ENCODE peak calls at places on chromosomes 4 and X, in seven cellular contexts. A, U, Y, O, W, H and E are unnamed samples.

GRCh38 chr4:87995435-87995834 is 12.0 kb upstream of the PKD2 start:
- DNase-seq in H (no peak), A (no peak), O (no peak), U (no peak), Y (no peak), W (no peak), E (no peak)

GRCh38 chr4:52883707-52884669 is 21.9 kb downstream of the RASL11B start:
- DNase-seq in H (no peak), A (no peak), Y (no peak), U (no peak), O (no peak), W (no peak), E (no peak)

GRCh38 chrX:108307408-108308085 is 130.7 kb downstream of the COL4A6 start:
- DNase-seq in Y (no peak), H (no peak), O (no peak), W (no peak), A (no peak), U (no peak), E (no peak)

GRCh38 chrX:150635952-150636351 is 57.2 kb upstream of the MTMR1 start:
- DNase-seq in O (peak), W (no peak), H (no peak), U (no peak), Y (no peak), A (no peak), E (no peak)

GRCh38 chrX:2512501-2512900 is 11.7 kb upstream of the DHRSX start:
- DNase-seq in U (no peak), H (no peak), Y (no peak), A (no peak), W (no peak), O (no peak), E (no peak)

GRCh38 chrX:67673741-67674274 is 130.0 kb downstream of the AR start:
- DNase-seq in U (no peak), H (no peak), Y (no peak), O (no peak), W (no peak), A (no peak), E (no peak)

GRCh38 chr4:68859655-68860054 is 43.9 kb downstream of the UGT2B10 start:
- DNase-seq in A (no peak), O (no peak), U (no peak), W (no peak), Y (no peak), H (no peak), E (no peak)

GRCh38 chrX:50838820-50839600 is 25.0 kb upstream of the SHROOM4 start:
- DNase-seq in Y (no peak), W (no peak), O (no peak), U (no peak), H (no peak), A (no peak), E (no peak)

GRCh38 chr4:6113641-6114040 is 86.7 kb downstream of the JAKMIP1 start:
- DNase-seq in W (no peak), H (no peak), O (no peak), A (no peak), Y (no peak), U (no peak), E (no peak)

GRCh38 chr4:111648056-111648455 is 497.2 kb upstream of the FAM241A start:
- DNase-seq in Y (no peak), O (no peak), H (no peak), W (no peak), A (no peak), U (no peak), E (no peak)

GRCh38 chrX:40663078-40663740 is 15.8 kb upstream of the CXorf38 start:
- DNase-seq in A (no peak), O (no peak), H (no peak), Y (no peak), W (no peak), U (no peak), E (no peak)

GRCh38 chrX:40661489-40661888 is 14.1 kb upstream of the CXorf38 start:
- DNase-seq in U (no peak), Y (no peak), W (no peak), H (no peak), O (no peak), A (no peak), E (no peak)

GRCh38 chrX:40660381-40660780 is 13.0 kb upstream of the CXorf38 start:
- DNase-seq in W (no peak), A (no peak), Y (no peak), H (no peak), O (no peak), U (no peak), E (no peak)

DNA sequence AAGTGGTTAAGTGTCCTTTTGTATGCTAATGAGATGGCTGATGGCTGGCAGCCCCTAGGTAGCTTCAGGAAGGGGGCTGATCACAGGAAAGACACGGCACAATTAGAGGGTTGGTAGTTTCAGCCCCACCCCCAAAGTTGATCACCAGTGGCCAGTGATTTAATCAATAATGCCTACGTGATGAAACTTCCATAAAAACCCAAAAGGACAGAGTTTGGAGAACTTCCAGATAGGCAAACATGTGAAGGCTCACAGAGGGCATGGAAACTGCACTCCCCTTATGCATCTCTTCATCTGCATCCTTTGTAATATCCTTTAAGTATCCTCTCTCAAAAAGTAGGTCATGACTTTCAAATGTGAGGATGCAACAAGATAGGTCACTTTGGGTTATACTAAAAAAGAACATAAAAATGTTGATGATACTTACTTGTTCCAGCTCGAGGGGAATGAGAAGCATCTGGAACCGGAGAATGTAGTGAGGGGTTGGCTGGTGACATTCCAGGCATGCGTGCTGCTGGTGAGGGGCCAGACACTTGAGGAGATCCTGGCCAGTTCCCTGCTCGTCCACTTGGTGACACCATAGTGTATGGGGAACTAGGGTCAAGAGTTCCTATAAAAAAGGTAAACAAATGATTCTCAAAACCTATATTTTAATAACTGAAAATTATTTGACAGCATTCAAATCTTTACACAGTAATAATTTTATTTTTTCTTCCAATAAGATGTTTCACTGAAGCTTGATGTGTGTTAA is 16.7 kb upstream of the CXorf38 start:
- DNase-seq in U (no peak), Y (peak), W (peak), O (no peak), A (peak), H (no peak), E (no peak)
- TF ChIP-seq CTCF in U (no peak), Y (no peak), W (peak), O (peak), A (peak), H (no peak), E (peak)

GRCh38 chrX:76148011-76148665 is 24.7 kb upstream of the PBDC1 start:
- DNase-seq in W (no peak), H (no peak), O (no peak), A (no peak), U (peak), Y (no peak), E (peak)
- H3K27ac ChIP-seq in W (peak), H (peak), O (peak), A (peak), U (peak), Y (peak), E (peak)

GRCh38 chr4:108031427-108032083 is 41.9 kb downstream of the HADH start:
- DNase-seq in H (no peak), O (no peak), A (no peak), Y (no peak), U (no peak), W (peak), E (no peak)

GRCh38 chr4:108029731-108030130 is 40.0 kb downstream of the HADH start:
- DNase-seq in U (no peak), W (no peak), O (no peak), H (no peak), Y (no peak), A (no peak), E (no peak)

GRCh38 chr4:108029321-108029720 is 39.6 kb downstream of the HADH start:
- DNase-seq in A (no peak), U (no peak), W (no peak), Y (no peak), H (no peak), O (no peak), E (no peak)

GRCh38 chr4:108033348-108033747 is 43.7 kb downstream of the HADH start:
- DNase-seq in Y (no peak), W (no peak), A (peak), U (no peak), H (no peak), O (no peak), E (no peak)

GRCh38 chr4:108030332-108030731 is 40.6 kb downstream of the HADH start:
- DNase-seq in A (peak), Y (peak), O (peak), H (no peak), W (peak), U (no peak), E (peak)
- TF ChIP-seq CTCF in A (peak), Y (peak), O (no peak), H (peak), W (peak), U (no peak), E (peak)

GRCh38 chr4:11625206-11625605 is 196.5 kb upstream of the HS3ST1 start:
- DNase-seq in H (no peak), A (no peak), W (no peak), O (no peak), Y (no peak), U (no peak), E (no peak)
- H3K27ac ChIP-seq in H (no peak), A (no peak), W (no peak), O (no peak), Y (no peak), U (no peak), E (no peak)

GRCh38 chr4:47852121-47852520 is 14.3 kb upstream of the CORIN start:
- DNase-seq in W (no peak), A (no peak), H (no peak), U (no peak), O (no peak), Y (no peak), E (peak)
- TF ChIP-seq CTCF in W (no peak), A (no peak), H (no peak), U (no peak), O (no peak), Y (no peak), E (no peak)

DNA sequence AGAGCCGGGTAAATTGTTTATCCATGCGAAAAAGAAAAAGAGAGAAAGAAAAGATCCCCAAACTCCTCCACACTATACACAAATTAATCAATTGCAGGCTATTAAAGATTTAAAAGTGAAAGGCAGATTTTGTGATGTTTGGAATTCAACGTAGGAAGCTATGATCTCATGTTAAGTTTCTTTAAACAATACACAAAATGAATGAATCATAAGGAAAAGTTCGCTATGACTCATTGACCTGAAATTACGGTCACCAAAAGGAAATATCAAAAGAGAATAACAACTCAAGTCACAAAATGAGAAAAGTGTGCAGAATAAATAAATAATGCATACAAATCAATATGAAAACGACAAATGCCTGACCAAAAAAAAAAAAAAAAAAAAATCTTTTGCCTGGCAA is 28.6 kb downstream of the CLNK start:
- DNase-seq in W (no peak), U (no peak), O (no peak), A (no peak), Y (no peak), H (no peak), E (no peak)
- H3K27ac ChIP-seq in W (no peak), U (no peak), O (no peak), A (no peak), Y (no peak), H (no peak), E (no peak)

GRCh38 chrX:10548681-10549080 is 71.7 kb downstream of the MID1 start:
- DNase-seq in H (no peak), O (no peak), U (no peak), A (no peak), Y (no peak), W (no peak), E (peak)
- TF ChIP-seq CTCF in H (no peak), O (no peak), U (no peak), A (no peak), Y (no peak), W (no peak), E (no peak)

DNA sequence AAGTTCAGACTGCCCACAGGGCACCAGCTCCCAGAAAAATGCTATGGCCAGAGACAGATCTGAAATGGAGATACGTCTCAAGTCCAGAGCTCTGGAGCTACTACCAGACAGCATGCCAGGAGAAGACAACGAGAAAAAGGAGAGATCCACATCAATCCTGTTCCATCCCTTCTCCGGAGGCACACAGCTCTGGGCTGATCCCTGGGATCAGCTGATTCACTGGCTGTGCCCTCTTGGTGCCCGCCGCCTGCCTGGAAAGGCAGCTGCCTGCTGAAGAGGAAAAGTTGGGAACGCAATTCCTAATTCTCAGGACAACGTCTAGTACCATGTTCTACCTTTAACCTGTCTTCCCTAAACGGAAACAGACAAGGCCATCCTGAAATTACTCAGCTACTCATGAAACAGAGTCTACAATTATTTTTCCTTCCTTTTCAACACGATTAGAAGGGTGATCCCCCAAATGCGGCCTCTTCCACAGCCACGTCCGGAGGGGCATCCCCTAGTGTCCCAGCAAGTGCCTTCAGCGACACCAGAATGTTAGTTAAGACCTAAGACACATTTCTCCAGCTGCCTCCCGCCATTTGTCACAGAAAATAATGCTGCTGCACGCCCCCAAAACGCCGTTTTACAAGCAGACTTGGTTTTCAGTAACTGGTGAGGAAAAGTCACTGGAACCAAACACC is 2.4 kb downstream of the ZFYVE28 start:
- DNase-seq in H (no peak), Y (no peak), W (no peak), U (no peak), A (no peak), O (no peak), E (no peak)
- H3K27ac ChIP-seq in H (peak), Y (peak), W (no peak), U (no peak), A (no peak), O (peak), E (no peak)